ENCODE peak calls at places on chromosomes 12 and 14, in five cellular contexts. N, R, E, L and H are unnamed samples.

GRCh38 chr12:46841891-46842290 is 16.1 kb upstream of the SLC38A4 start:
- DNase-seq in N (no peak), R (no peak), E (no peak), L (no peak), H (no peak)

GRCh38 chr12:109793826-109794501 is 39.2 kb downstream of the TRPV4 start:
- DNase-seq in N (no peak), R (no peak), E (no peak), L (no peak), H (no peak)

GRCh38 chr14:36503771-36504741 is 16.0 kb downstream of the NKX2-1 start:
- DNase-seq in N (no peak), R (no peak), E (peak), L (no peak), H (no peak)

GRCh38 chr12:105623337-105623736 is 292.8 kb downstream of the C12orf75 start:
- DNase-seq in N (no peak), R (no peak), E (no peak), L (no peak), H (no peak)

GRCh38 chr12:100576311-100577036 is 3.0 kb downstream of the GAS2L3 start:
- DNase-seq in N (peak), R (no peak), E (no peak), L (no peak), H (peak)

GRCh38 chr12:106282457-106283097 is 20.0 kb upstream of the TCP11L2 start:
- DNase-seq in N (peak), R (peak), E (peak), L (peak), H (no peak)

GRCh38 chr14:94098359-94098758 is 12.2 kb upstream of the IFI27 start:
- DNase-seq in N (no peak), R (no peak), E (no peak), L (no peak), H (peak)

GRCh38 chr12:54040148-54040494 is 7.3 kb downstream of the HOXC5 start:
- DNase-seq in N (no peak), R (no peak), E (no peak), L (no peak), H (no peak)

GRCh38 chr12:39012870-39013269 is 107.5 kb upstream of the CPNE8 start:
- DNase-seq in N (peak), R (no peak), E (no peak), L (no peak), H (no peak)

GRCh38 chr12:68899251-68899771 is 33.7 kb downstream of the CPM start:
- DNase-seq in N (peak), R (peak), E (no peak), L (peak), H (peak)

GRCh38 chr12:74365178-74365964 is 172.3 kb upstream of the ATXN7L3B start:
- DNase-seq in N (peak), R (no peak), E (peak), L (no peak), H (no peak)

GRCh38 chr14:104144911-104145825 is 6.8 kb downstream of the KIF26A start:
- DNase-seq in N (no peak), R (peak), E (no peak), L (no peak), H (no peak)

GRCh38 chr12:66060361-66060907 is 70.1 kb downstream of the LLPH start:
- DNase-seq in N (peak), R (no peak), E (no peak), L (no peak), H (no peak)

GRCh38 chr14:105933238-105933637 is 406.9 kb downstream of the TMEM121 start:
- DNase-seq in N (no peak), R (no peak), E (no peak), L (no peak), H (no peak)

GRCh38 chr14:48526307-48526706 is 850.9 kb upstream of the MDGA2 start:
- DNase-seq in N (no peak), R (no peak), E (no peak), L (no peak), H (no peak)
- TF ChIP-seq CTCF in N (no peak), R (no peak), E (no peak), L (no peak), H (no peak)

GRCh38 chr14:95575820-95576473 is 41.1 kb downstream of the GLRX5 start:
- DNase-seq in N (no peak), R (no peak), E (peak), L (no peak), H (no peak)
- H3K4me3 ChIP-seq in N (no peak), R (no peak), E (no peak), L (no peak), H (no peak)

DNA sequence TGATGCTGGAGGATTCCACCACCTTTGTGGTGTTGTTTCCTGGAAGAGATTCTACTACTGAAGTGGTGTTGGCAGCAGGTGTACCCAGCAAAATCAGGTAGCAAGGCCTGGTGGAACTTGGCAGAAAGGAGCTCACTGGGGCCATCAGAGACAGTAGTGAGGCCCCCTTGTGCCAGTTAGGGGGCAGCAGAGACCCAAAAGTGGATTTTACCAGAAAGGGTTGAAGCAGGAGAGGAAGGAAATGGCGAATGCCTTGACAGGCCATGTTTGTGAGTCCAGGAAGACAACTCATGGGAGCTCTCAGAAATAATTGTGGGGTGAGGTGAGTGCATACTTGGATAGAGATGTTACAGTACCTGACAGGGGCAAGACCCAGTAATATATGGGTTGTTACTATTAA is 137.7 kb upstream of the FGD4 start:
- DNase-seq in N (no peak), R (no peak), E (peak), L (no peak), H (no peak)
- TF ChIP-seq CTCF in N (no peak), R (no peak), E (peak), L (no peak), H (peak)

GRCh38 chr12:124422570-124423523 is 128.0 kb downstream of the RFLNA start:
- DNase-seq in N (peak), R (peak), E (no peak), L (peak), H (peak)
- H3K4me3 ChIP-seq in N (no peak), R (no peak), E (no peak), L (no peak), H (peak)

GRCh38 chr12:108517288-108518100 is 2.4 kb downstream of the FICD start:
- DNase-seq in N (no peak), R (no peak), E (no peak), L (no peak), H (no peak)

GRCh38 chr12:108518101-108518715 is 3.1 kb downstream of the FICD start:
- DNase-seq in N (no peak), R (no peak), E (no peak), L (no peak), H (no peak)

GRCh38 chr12:108514973-108515814 is at the start of gene FICD:
- DNase-seq in N (peak), R (peak), E (peak), L (peak), H (peak)

GRCh38 chr12:108515916-108516315 is 839 bp downstream of the FICD start:
- DNase-seq in N (no peak), R (no peak), E (no peak), L (no peak), H (no peak)

GRCh38 chr12:108516511-108517275 is 1.6 kb downstream of the FICD start:
- DNase-seq in N (peak), R (no peak), E (no peak), L (no peak), H (no peak)
- TF ChIP-seq CTCF in N (no peak), R (no peak), E (no peak), L (no peak), H (peak)

GRCh38 chr14:75519394-75519793 is 2.9 kb upstream of the BATF start:
- DNase-seq in N (no peak), R (no peak), E (no peak), L (no peak), H (no peak)

GRCh38 chr14:75518625-75519024 is 3.6 kb upstream of the BATF start:
- DNase-seq in N (no peak), R (no peak), E (peak), L (no peak), H (no peak)

GRCh38 chr14:75514673-75515630 is 7.3 kb upstream of the BATF start:
- DNase-seq in N (peak), R (peak), E (peak), L (no peak), H (no peak)

GRCh38 chr14:75513911-75514672 is 8.2 kb upstream of the BATF start:
- DNase-seq in N (no peak), R (no peak), E (no peak), L (no peak), H (no peak)

GRCh38 chr14:75515631-75515999 is 6.7 kb upstream of the BATF start:
- DNase-seq in N (no peak), R (no peak), E (no peak), L (no peak), H (no peak)
- H3K4me3 ChIP-seq in N (no peak), R (no peak), E (no peak), L (no peak), H (no peak)

GRCh38 chr12:21884942-21885341 is 56.3 kb downstream of the ABCC9 start:
- DNase-seq in N (no peak), R (no peak), E (no peak), L (no peak), H (no peak)
- TF ChIP-seq CTCF in N (no peak), R (no peak), E (no peak), L (no peak), H (no peak)

GRCh38 chr12:5060958-5061357 is 17.3 kb downstream of the KCNA5 start:
- DNase-seq in N (no peak), R (no peak), E (no peak), L (no peak), H (no peak)

GRCh38 chr12:5064913-5065490 is 21.3 kb downstream of the KCNA5 start:
- DNase-seq in N (no peak), R (no peak), E (no peak), L (no peak), H (no peak)

GRCh38 chr12:5063149-5063548 is 19.5 kb downstream of the KCNA5 start:
- DNase-seq in N (no peak), R (no peak), E (no peak), L (no peak), H (no peak)

GRCh38 chr12:5059358-5059757 is 15.7 kb downstream of the KCNA5 start:
- DNase-seq in N (no peak), R (no peak), E (no peak), L (no peak), H (no peak)
- H3K4me3 ChIP-seq in N (no peak), R (no peak), E (no peak), L (no peak), H (no peak)